ENCODE peak calls at places on chromosomes 12 and 14, in four cellular contexts. B is prostate gland, C is astrocyte, A is ascending aorta. V is an unnamed sample.

GRCh38 chr12:94109154-94109553 is 39.2 kb upstream of the PLXNC1 start:
- DNase-seq in B (no peak), A (no peak), C (peak; percentile 62), V (no peak)

GRCh38 chr12:57153420-57153997 is 6.1 kb upstream of the LRP1-AS start:
- DNase-seq in B (no peak), C (no peak), A (no peak), V (no peak)

GRCh38 chr12:27333311-27334009 is 824 bp downstream of the BMAL2 start:
- DNase-seq in A (no peak), C (no peak), B (peak; percentile 8), V (no peak)

GRCh38 chr12:104763163-104763805 is 194.8 kb downstream of the SLC41A2 start:
- DNase-seq in A (no peak), C (no peak), B (no peak), V (no peak)

GRCh38 chr14:55850803-55851202 is 267.4 kb upstream of the PELI2 start:
- DNase-seq in B (no peak), A (no peak), C (peak; percentile 56), V (no peak)

GRCh38 chr12:132925597-132926416 is 30.3 kb downstream of the ZNF605 start:
- DNase-seq in B (no peak), C (no peak), A (no peak), V (no peak)

GRCh38 chr12:94175763-94176660 is 27.6 kb downstream of the PLXNC1 start:
- DNase-seq in A (no peak), B (no peak), C (no peak), V (no peak)

GRCh38 chr12:130240831-130241590 is 78.7 kb downstream of the FZD10 start:
- DNase-seq in B (no peak), C (no peak), A (no peak), V (no peak)

GRCh38 chr12:51371295-51371953 is 19.8 kb downstream of the GALNT6 start:
- DNase-seq in A (peak; percentile 42), C (peak; percentile 97), B (peak; percentile 41), V (peak; percentile 77)

GRCh38 chr12:85697003-85697402 is 139.2 kb downstream of the RASSF9 start:
- DNase-seq in C (no peak), B (no peak), A (no peak), V (no peak)

GRCh38 chr14:61111145-61112130 is 130.4 kb downstream of the SLC38A6 start:
- DNase-seq in C (peak; percentile 56), B (no peak), A (no peak), V (no peak)

GRCh38 chr12:124646385-124647230 is 79.2 kb upstream of the NCOR2 start:
- DNase-seq in B (no peak), C (no peak), A (no peak), V (no peak)

GRCh38 chr12:111570090-111570961 is 28.8 kb downstream of the ATXN2 start:
- DNase-seq in B (no peak), A (no peak), C (peak; percentile 90), V (peak; percentile 44)

GRCh38 chr12:84502907-84503787 is 409.5 kb downstream of the SLC6A15 start:
- DNase-seq in C (peak; percentile 16), B (peak; percentile 18), A (no peak), V (no peak)

GRCh38 chr14:69773571-69774276 is 6.8 kb downstream of the SRSF5 start:
- DNase-seq in B (no peak), C (no peak), A (no peak), V (no peak)

GRCh38 chr14:104433401-104434213 is 146.0 kb upstream of the C14orf180 start:
- DNase-seq in A (peak; percentile 5), B (no peak), C (no peak), V (no peak)

GRCh38 chr12:2960996-2961616 is 1.9 kb downstream of the TEAD4 start:
- DNase-seq in A (no peak), C (peak; percentile 15), B (no peak), V (no peak)

GRCh38 chr12:1503281-1503711 is 91.1 kb downstream of the FBXL14 start:
- DNase-seq in C (no peak), A (no peak), B (no peak), V (no peak)

GRCh38 chr14:94677239-94677612 is 65.0 kb downstream of the SERPINA3 start:
- DNase-seq in B (no peak), A (no peak), C (no peak), V (no peak)

GRCh38 chr14:103488071-103488470 is 34.6 kb downstream of the CKB start:
- DNase-seq in B (no peak), C (no peak), A (no peak), V (no peak)

GRCh38 chr14:77409131-77409533 is 14.2 kb downstream of the NOXRED1 start:
- DNase-seq in A (no peak), B (no peak), C (no peak), V (no peak)

GRCh38 chr14:90511795-90512331 is 115.0 kb downstream of the CALM1 start:
- DNase-seq in B (no peak), A (no peak), C (no peak), V (no peak)

GRCh38 chr14:89386214-89386886 is 30.7 kb downstream of the FOXN3 start:
- DNase-seq in B (no peak), A (no peak), C (peak; percentile 65), V (no peak)

GRCh38 chr12:111444314-111444705 is 38.6 kb downstream of the SH2B3 start:
- DNase-seq in A (no peak), C (peak; percentile 64), B (no peak), V (no peak)

GRCh38 chr14:79661762-79662161 is 549.5 kb downstream of the DIO2 start:
- DNase-seq in C (peak; percentile 52), A (no peak), B (no peak), V (peak; percentile 5)

GRCh38 chr12:121346747-121347146 is 5.5 kb downstream of the ANAPC5 start:
- DNase-seq in C (no peak), A (no peak), B (no peak), V (no peak)
- H3K36me3 ChIP-seq in C (peaks cover 40% of the 10 kb centered on the region), A (peaks cover 36% of the 10 kb centered on the region), B (peaks cover 6% of the 10 kb centered on the region), V (peaks cover 36% of the 10 kb centered on the region)

GRCh38 chr14:96747006-96747405 is 50.2 kb upstream of the VRK1 start:
- DNase-seq in B (no peak), C (no peak), A (no peak), V (no peak)
- H3K36me3 ChIP-seq in B (no peaks in the 10 kb centered on the region), C (no peaks in the 10 kb centered on the region), A (no peaks in the 10 kb centered on the region), V (no peaks in the 10 kb centered on the region)

GRCh38 chr14:99395904-99396530 is 84.6 kb downstream of the SETD3 start:
- DNase-seq in C (peak; percentile 83), A (no peak), B (no peak), V (no peak)

GRCh38 chr14:99401624-99402282 is 78.9 kb downstream of the SETD3 start:
- DNase-seq in C (no peak), A (no peak), B (no peak), V (no peak)

GRCh38 chr14:99394602-99395001 is 86.1 kb downstream of the SETD3 start:
- DNase-seq in C (no peak), B (no peak), A (no peak), V (no peak)

GRCh38 chr14:99401196-99401595 is 79.5 kb downstream of the SETD3 start:
- DNase-seq in A (no peak), B (no peak), C (no peak), V (no peak)

GRCh38 chr14:99397698-99398097 is 83.0 kb downstream of the SETD3 start:
- DNase-seq in C (no peak), A (no peak), B (no peak), V (no peak)
- H3K36me3 ChIP-seq in C (peaks cover 18% of the 10 kb centered on the region), A (peaks cover 28% of the 10 kb centered on the region), B (no peaks in the 10 kb centered on the region), V (peaks cover 9% of the 10 kb centered on the region)

GRCh38 chr12:109534456-109534855 is 38.8 kb downstream of the MMAB start:
- DNase-seq in A (no peak), B (no peak), C (no peak), V (no peak)
- H3K36me3 ChIP-seq in A (peaks cover 48% of the 10 kb centered on the region), B (no peaks in the 10 kb centered on the region), C (no peaks in the 10 kb centered on the region), V (no peaks in the 10 kb centered on the region)

GRCh38 chr12:64373204-64373603 is 17.4 kb downstream of the C12orf56 start:
- DNase-seq in C (no peak), A (no peak), B (no peak), V (no peak)
- H3K36me3 ChIP-seq in C (no peaks in the 10 kb centered on the region), A (no peaks in the 10 kb centered on the region), B (no peaks in the 10 kb centered on the region), V (no peaks in the 10 kb centered on the region)

DNA sequence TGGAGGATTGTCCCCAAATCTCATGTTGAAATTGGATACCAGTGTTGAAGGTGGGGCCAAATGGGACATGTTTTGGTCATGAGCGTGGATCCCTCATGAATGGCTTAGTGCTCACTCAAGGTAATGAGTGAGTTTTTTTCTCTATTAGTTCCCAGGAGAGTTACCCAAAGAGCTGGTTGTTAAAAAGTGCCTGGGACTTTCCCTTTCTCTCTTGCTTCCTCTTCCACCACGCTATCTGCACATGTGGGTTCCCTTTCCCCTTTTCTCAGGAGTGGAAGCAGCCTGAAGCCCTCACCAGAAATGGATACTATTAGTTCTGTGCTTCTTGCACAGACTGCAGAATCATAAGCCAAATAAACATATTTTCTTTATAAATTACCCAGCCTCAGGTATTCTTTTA is 465.4 kb downstream of the FSCB start:
- DNase-seq in A (no peak), B (no peak), C (no peak), V (no peak)
- H3K36me3 ChIP-seq in A (no peaks in the 10 kb centered on the region), B (no peaks in the 10 kb centered on the region), C (no peaks in the 10 kb centered on the region), V (no peaks in the 10 kb centered on the region)

GRCh38 chr12:108802666-108803036 is 54.7 kb downstream of the SSH1 start:
- DNase-seq in A (no peak), C (no peak), B (no peak), V (no peak)

GRCh38 chr12:108804361-108804949 is 52.9 kb downstream of the SSH1 start:
- DNase-seq in A (no peak), B (no peak), C (peak; percentile 92), V (no peak)

GRCh38 chr12:108801736-108802665 is 55.4 kb downstream of the SSH1 start:
- DNase-seq in A (no peak), C (peak; percentile 82), B (no peak), V (no peak)

GRCh38 chr12:108805136-108805535 is 52.2 kb downstream of the SSH1 start:
- DNase-seq in C (peak; percentile 81), B (no peak), A (no peak), V (no peak)

DNA sequence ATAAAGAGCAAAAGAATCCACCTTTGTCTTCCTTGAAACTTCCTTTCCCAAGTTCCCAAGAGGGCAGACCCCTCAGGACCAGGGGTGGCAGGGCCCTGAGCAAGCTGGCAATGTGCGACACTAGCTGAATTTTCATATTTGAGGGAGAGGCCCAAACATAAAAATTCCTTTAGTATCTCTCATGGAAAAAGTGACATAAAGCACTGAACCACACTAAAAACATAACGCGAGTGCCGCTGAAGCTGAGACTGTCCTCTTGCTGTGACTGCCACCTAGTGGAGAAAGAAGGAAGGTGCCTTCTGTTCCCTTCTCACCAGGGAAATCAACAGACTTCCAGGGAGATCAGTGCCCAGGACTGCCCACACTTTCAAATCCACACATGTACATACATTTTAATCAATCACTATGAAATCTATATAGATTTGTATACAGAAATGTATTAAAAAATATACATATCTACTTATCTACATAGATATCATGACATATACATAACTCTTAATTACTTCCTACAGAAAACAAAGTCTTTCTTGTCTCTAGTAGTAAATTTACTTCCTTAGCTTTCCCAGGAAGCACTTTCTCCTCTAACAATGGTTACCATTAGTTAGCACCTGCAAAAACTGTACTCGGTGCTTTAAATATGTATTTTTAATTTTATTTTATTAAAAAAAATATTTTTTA is 53.8 kb downstream of the SSH1 start:
- DNase-seq in A (no peak), C (peak; percentile 86), B (peak; percentile 84), V (peak; percentile 66)
- H3K36me3 ChIP-seq in A (peaks cover 41% of the 10 kb centered on the region), C (peaks cover 57% of the 10 kb centered on the region), B (peaks cover 9% of the 10 kb centered on the region), V (peaks cover 62% of the 10 kb centered on the region)

GRCh38 chr12:131724534-131724933 is 13.6 kb downstream of the SFSWAP start:
- DNase-seq in C (peak; percentile 29), A (no peak), B (no peak), V (no peak)
- H3K36me3 ChIP-seq in C (peaks cover 58% of the 10 kb centered on the region), A (peaks cover 67% of the 10 kb centered on the region), B (peaks cover 7% of the 10 kb centered on the region), V (peaks cover 25% of the 10 kb centered on the region)

V was measured in keratinocyte.